ENCODE peak calls at places on chromosomes 5 and 9, in ten cellular contexts. N is left ventricle myocardium inferior, V is fibroblast of villous mesenchyme, H is OCI-LY7, E is kidney epithelial cell, U is body of pancreas, Y is foreskin fibroblast, D is lower leg skin, M is tibial artery, Q is Panc1. X is an unnamed sample.

GRCh38 chr5:136424835-136425694 is 59.7 kb upstream of the TRPC7 start:
- DNase-seq in E (peak), Y (peak), H (peak), V (peak), D (peak), U (peak), Q (peak), N (peak), M (peak), X (peak)

GRCh38 chr5:153147891-153148623 is 342.4 kb upstream of the GRIA1 start:
- DNase-seq in U (peak), D (no peak), M (no peak), Y (peak), V (peak), E (peak), H (peak), N (no peak), Q (peak), X (peak)

GRCh38 chr5:67824852-67825251 is 390.7 kb upstream of the PIK3R1 start:
- DNase-seq in Q (no peak), U (no peak), M (no peak), N (no peak), V (no peak), E (no peak), Y (no peak), D (no peak), H (no peak), X (no peak)

GRCh38 chr9:115395511-115396021 is 277.6 kb upstream of the TNC start:
- DNase-seq in N (no peak), M (no peak), Q (no peak), D (no peak), V (no peak), Y (no peak), H (no peak), E (no peak), U (no peak), X (peak)

GRCh38 chr5:45622365-45622764 is 73.8 kb downstream of the HCN1 start:
- DNase-seq in M (no peak), D (no peak), Y (no peak), Q (no peak), E (no peak), U (no peak), H (no peak), V (no peak), N (no peak), X (no peak)

GRCh38 chr9:120928015-120928719 is 1.6 kb upstream of the TRAF1 start:
- DNase-seq in V (no peak), Y (no peak), H (peak), U (peak), M (peak), Q (no peak), D (no peak), E (no peak), N (peak), X (no peak)

GRCh38 chr9:33108472-33108871 is 32.0 kb upstream of the SMU1 start:
- DNase-seq in V (no peak), M (no peak), Q (no peak), H (no peak), N (no peak), D (no peak), Y (no peak), U (no peak), E (no peak), X (no peak)

GRCh38 chr9:82997471-82998140 is 65.3 kb downstream of the RASEF start:
- DNase-seq in M (no peak), Y (no peak), H (no peak), Q (no peak), N (no peak), V (no peak), U (no peak), D (no peak), E (no peak), X (no peak)

GRCh38 chr5:93193756-93194155 is 387.3 kb downstream of the NR2F1-AS1 start:
- DNase-seq in M (no peak), V (peak), U (no peak), Q (no peak), H (no peak), D (no peak), Y (no peak), N (no peak), E (no peak), X (no peak)

GRCh38 chr5:72108200-72109050 is 1.1 kb downstream of the MAP1B start:
- DNase-seq in E (no peak), Y (peak), U (peak), D (peak), V (peak), H (no peak), M (peak), Q (no peak), N (peak), X (peak)

GRCh38 chr5:149404746-149405549 is 25.9 kb upstream of the IL17B start:
- DNase-seq in Y (peak), M (no peak), N (no peak), V (peak), U (no peak), H (no peak), E (no peak), D (no peak), Q (no peak), X (peak)

GRCh38 chr5:173594061-173594460 is 22.4 kb downstream of the BOD1 start:
- DNase-seq in U (no peak), Q (no peak), D (no peak), E (no peak), Y (peak), V (no peak), H (no peak), M (no peak), N (no peak), X (no peak)

GRCh38 chr9:79952401-79952800 is 380.6 kb downstream of the TLE4 start:
- DNase-seq in M (no peak), U (no peak), Y (peak), Q (no peak), H (no peak), D (no peak), N (no peak), V (no peak), E (no peak), X (peak)

GRCh38 chr5:150473673-150474358 is 24.3 kb upstream of the RPS14 start:
- DNase-seq in Y (no peak), Q (no peak), H (no peak), N (no peak), V (no peak), E (peak), D (no peak), M (no peak), U (no peak), X (no peak)

GRCh38 chr9:37200572-37201005 is 80.2 kb downstream of the ZCCHC7 start:
- DNase-seq in Q (no peak), H (no peak), M (no peak), U (no peak), D (no peak), Y (peak), E (no peak), V (peak), N (no peak), X (peak)

GRCh38 chr5:111976705-111977104 is 219.7 kb upstream of the NREP start:
- DNase-seq in M (no peak), V (no peak), E (no peak), D (no peak), Y (peak), H (no peak), U (no peak), N (no peak), Q (no peak), X (peak)

GRCh38 chr9:128275198-128276007 is at the start of gene GOLGA2:
- DNase-seq in U (peak), N (peak), Q (no peak), D (no peak), M (no peak), H (no peak), Y (peak), E (no peak), V (peak), X (peak)

GRCh38 chr9:34326690-34327089 is 2.4 kb downstream of the KIF24 start:
- DNase-seq in D (no peak), V (no peak), H (no peak), Q (no peak), U (no peak), Y (no peak), N (no peak), E (no peak), M (no peak), X (no peak)

GRCh38 chr9:14533867-14534650 is 159.2 kb downstream of the ZDHHC21 start:
- DNase-seq in H (no peak), N (no peak), E (no peak), M (no peak), Q (no peak), Y (no peak), U (no peak), V (no peak), D (no peak), X (no peak)

GRCh38 chr5:146520731-146521130 is 4.7 kb upstream of the GPR151 start:
- DNase-seq in H (no peak), V (no peak), M (no peak), Q (no peak), U (no peak), D (no peak), E (no peak), Y (no peak), N (no peak), X (no peak)

GRCh38 chr5:127997131-127997775 is 86.3 kb upstream of the SLC12A2 start:
- DNase-seq in U (no peak), Q (no peak), N (no peak), E (no peak), M (no peak), V (no peak), Y (no peak), D (no peak), H (no peak), X (no peak)

GRCh38 chr9:36992501-36993316 is 41.4 kb downstream of the PAX5 start:
- DNase-seq in V (no peak), Q (no peak), E (no peak), N (no peak), M (no peak), H (peak), D (no peak), Y (peak), U (no peak), X (peak)

GRCh38 chr9:3181049-3181953 is 337.4 kb upstream of the PUM3 start:
- DNase-seq in M (no peak), Q (no peak), Y (peak), N (no peak), H (peak), U (peak), V (peak), E (no peak), D (no peak), X (peak)

GRCh38 chr9:131347376-131348020 is 46.4 kb upstream of the PRRC2B start:
- DNase-seq in H (no peak), Y (no peak), Q (no peak), V (no peak), D (no peak), M (no peak), E (no peak), N (no peak), U (no peak), X (no peak)

GRCh38 chr9:120713257-120714087 is 798 bp downstream of the MEGF9 start:
- DNase-seq in E (no peak), N (peak), U (peak), V (no peak), M (no peak), D (no peak), Y (no peak), Q (no peak), H (no peak), X (no peak)

GRCh38 chr5:134141346-134142050 is 27.0 kb downstream of the TCF7 start:
- DNase-seq in M (no peak), D (peak), N (no peak), E (no peak), V (no peak), H (no peak), Q (no peak), U (peak), Y (no peak), X (peak)
- TF ChIP-seq CTCF in M (no peak), D (no peak), N (no peak), E (no peak), V (no peak), H (no peak), Q (no peak), U (no peak), Y (no peak), X (peak)

GRCh38 chr9:124066783-124067563 is 55.4 kb downstream of the LHX2 start:
- DNase-seq in H (no peak), M (no peak), N (no peak), Q (no peak), Y (no peak), V (no peak), D (no peak), U (no peak), E (no peak), X (no peak)

GRCh38 chr9:124060844-124061605 is 49.5 kb downstream of the LHX2 start:
- DNase-seq in N (no peak), V (no peak), U (no peak), Y (no peak), H (no peak), D (no peak), M (no peak), Q (no peak), E (no peak), X (no peak)

GRCh38 chr9:124062172-124062571 is 50.6 kb downstream of the LHX2 start:
- DNase-seq in D (no peak), E (no peak), V (no peak), Y (no peak), N (no peak), U (no peak), M (no peak), H (peak), Q (no peak), X (no peak)
- H3K4me3 ChIP-seq in D (no peak), E (no peak), V (no peak), Y (no peak), N (no peak), U (no peak), M (no peak), H (no peak), Q (no peak), X (no peak)

GRCh38 chr5:110865400-110866094 is 126.7 kb downstream of the SLC25A46 start:
- DNase-seq in M (no peak), H (peak), E (no peak), V (peak), N (no peak), Y (no peak), D (no peak), Q (peak), U (no peak), X (peak)
- TF ChIP-seq CTCF in M (no peak), H (peak), E (peak), V (peak), N (peak), Y (peak), D (no peak), Q (peak), U (no peak), X (peak)

GRCh38 chr5:141680751-141681201 is 1.3 kb downstream of the ARAP3 start:
- DNase-seq in E (no peak), V (peak), U (no peak), H (no peak), N (peak), D (no peak), M (peak), Q (no peak), Y (peak), X (no peak)
- H3K4me3 ChIP-seq in E (no peak), V (peak), U (no peak), H (no peak), N (peak), D (no peak), M (peak), Q (no peak), Y (peak), X (no peak)

GRCh38 chr5:143002459-143003327 is 232.5 kb downstream of the ARHGAP26 start:
- DNase-seq in U (peak), Q (no peak), Y (peak), H (peak), V (peak), M (peak), D (no peak), N (no peak), E (no peak), X (peak)
- TF ChIP-seq CTCF in U (peak), Q (peak), Y (peak), H (peak), V (peak), M (peak), D (no peak), N (peak), E (peak), X (peak)

GRCh38 chr5:178273041-178273440 is 40.4 kb upstream of the PHYKPL start:
- DNase-seq in E (no peak), M (no peak), H (no peak), Y (no peak), U (no peak), Q (no peak), V (no peak), D (no peak), N (no peak), X (no peak)

GRCh38 chr5:178273665-178274541 is 41.3 kb upstream of the PHYKPL start:
- DNase-seq in Q (no peak), V (no peak), D (no peak), Y (no peak), N (no peak), U (no peak), H (no peak), E (no peak), M (no peak), X (no peak)

GRCh38 chr5:178272591-178272990 is 40.0 kb upstream of the PHYKPL start:
- DNase-seq in U (no peak), Y (no peak), D (no peak), V (no peak), H (no peak), E (no peak), M (no peak), Q (no peak), N (no peak), X (no peak)

GRCh38 chr5:178271231-178271630 is 38.6 kb upstream of the PHYKPL start:
- DNase-seq in Q (no peak), N (no peak), V (no peak), H (no peak), E (no peak), D (no peak), Y (no peak), M (no peak), U (no peak), X (no peak)

DNA sequence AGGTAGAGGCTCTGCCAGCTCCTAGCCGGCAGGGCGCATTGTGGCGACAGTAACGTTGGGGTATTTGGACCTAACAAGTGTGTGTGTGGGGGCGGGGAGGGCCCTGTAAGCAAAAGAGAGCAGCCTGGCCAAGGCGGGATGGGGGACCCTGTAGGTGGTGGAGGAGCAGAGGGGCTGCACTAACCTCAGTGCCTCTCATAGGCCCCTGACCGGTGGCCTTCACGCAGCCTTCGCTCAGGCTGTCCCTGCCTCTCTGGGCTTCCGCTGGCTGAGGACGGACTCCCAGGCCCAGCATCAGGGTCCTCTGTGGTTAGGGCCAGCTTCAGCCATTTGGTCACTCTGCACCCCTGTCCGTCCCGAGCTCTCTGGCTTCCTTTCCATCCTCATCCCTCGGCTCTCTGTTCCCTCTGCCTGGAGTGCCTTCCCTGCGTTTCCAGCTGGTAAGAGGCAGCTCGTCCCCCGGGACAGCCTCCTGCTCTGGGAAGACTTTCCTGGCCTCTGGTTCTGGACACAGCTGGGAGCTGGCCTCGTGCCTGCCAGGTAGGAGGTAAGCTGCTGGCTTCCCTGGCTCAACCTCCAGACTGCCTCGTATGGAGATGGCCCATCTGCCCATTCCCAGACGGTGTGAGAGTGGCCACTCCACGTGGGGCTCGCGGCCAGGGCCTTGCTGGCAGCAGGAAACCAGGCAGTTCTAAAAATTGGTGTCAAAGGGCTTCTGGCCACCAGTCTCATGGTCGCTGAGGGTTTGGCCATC is 39.3 kb upstream of the PHYKPL start:
- DNase-seq in N (no peak), V (no peak), Q (no peak), H (no peak), Y (no peak), D (no peak), U (no peak), M (no peak), E (no peak), X (no peak)
- H3K4me3 ChIP-seq in N (no peak), V (no peak), Q (no peak), H (no peak), Y (no peak), D (no peak), U (no peak), M (no peak), E (no peak), X (no peak)

DNA sequence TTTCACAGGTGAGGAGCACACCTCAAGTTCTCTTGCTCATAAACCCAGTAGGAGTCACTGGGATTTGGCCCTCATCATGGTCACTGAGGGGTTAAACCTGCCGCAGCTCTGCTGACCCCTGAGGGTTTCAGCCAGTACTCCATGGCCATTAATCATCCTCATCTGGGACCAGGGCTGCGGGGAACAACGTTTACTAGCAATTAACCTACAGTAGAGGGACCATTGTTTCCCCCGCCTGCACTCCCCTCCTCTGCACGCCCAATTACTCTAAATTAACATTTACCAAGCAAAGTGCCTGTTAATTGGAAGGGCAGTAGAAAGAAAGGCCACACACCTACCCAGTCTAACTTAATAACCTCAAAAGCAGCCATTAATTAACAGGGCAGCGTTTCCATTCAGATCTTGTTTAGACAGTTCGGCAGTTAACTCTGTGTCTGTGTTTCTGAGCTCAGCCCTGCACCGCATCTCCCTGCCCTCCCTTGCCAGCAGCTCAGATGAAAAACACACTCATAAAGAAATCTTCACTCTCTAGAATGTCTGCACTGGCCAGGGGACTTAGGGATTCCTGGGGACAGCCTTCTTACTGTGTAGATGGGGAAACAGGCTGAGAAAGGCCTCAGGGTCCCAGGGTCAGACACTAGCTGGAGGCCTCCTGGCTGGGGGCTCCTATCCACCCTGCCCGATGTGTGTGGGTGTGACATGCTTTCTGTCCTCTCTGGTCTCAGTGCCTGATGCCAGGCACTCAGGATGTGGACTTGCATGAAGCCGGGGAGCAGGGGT is 51.6 kb downstream of the ALG2 start:
- DNase-seq in U (no peak), D (no peak), H (no peak), Y (no peak), N (no peak), Q (no peak), M (no peak), E (no peak), V (no peak), X (no peak)
- TF ChIP-seq CTCF in U (no peak), D (no peak), H (no peak), Y (no peak), N (no peak), Q (no peak), M (no peak), E (peak), V (no peak), X (no peak)

X was measured in fibroblast of mammary gland.